ENCODE peak calls at places on chromosomes 6 and 20, in seven cellular contexts. Y is T follicular helper cell, G is ACHN, I is GM19239, J is T-helper 2 cell, S is GM06990, Z is aorta. X is an unnamed sample.

GRCh38 chr6:43308101-43308989 is at the start of gene CRIP3:
- DNase-seq in G (peak), J (peak), Z (peak), Y (peak), I (no peak), S (peak), X (peak)

GRCh38 chr6:151239603-151240035 is at the start of gene AKAP12:
- DNase-seq in S (peak), Z (peak), J (no peak), I (no peak), G (no peak), Y (no peak), X (no peak)

GRCh38 chr6:114762145-114762544 is 419.3 kb upstream of the HS3ST5 start:
- DNase-seq in J (no peak), I (no peak), S (no peak), Z (no peak), Y (no peak), G (no peak), X (no peak)

GRCh38 chr6:166932616-166933015 is 23.7 kb downstream of the RNASET2 start:
- DNase-seq in Z (no peak), G (no peak), Y (no peak), I (no peak), S (no peak), J (no peak), X (no peak)

GRCh38 chr6:84764332-84765049 is at the start of gene TBX18:
- DNase-seq in I (no peak), Z (peak), G (peak), J (peak), S (no peak), Y (no peak), X (no peak)

GRCh38 chr6:106422551-106422950 is 62.0 kb downstream of the CRYBG1 start:
- DNase-seq in S (no peak), Z (no peak), Y (no peak), G (no peak), I (no peak), J (no peak), X (no peak)

GRCh38 chr20:61404311-61404710 is 152.2 kb downstream of the CDH4 start:
- DNase-seq in S (no peak), J (no peak), Z (peak), G (no peak), I (no peak), Y (no peak), X (no peak)

GRCh38 chr6:140183881-140184280 is 809.4 kb upstream of the CITED2 start:
- DNase-seq in J (no peak), G (no peak), Z (no peak), S (no peak), I (no peak), Y (no peak), X (no peak)

GRCh38 chr20:63475209-63475608 is 2.8 kb upstream of the KCNQ2 start:
- DNase-seq in I (no peak), S (no peak), Y (no peak), G (peak), Z (no peak), J (no peak), X (no peak)

GRCh38 chr6:113591896-113592827 is 265.0 kb upstream of the MARCKS start:
- DNase-seq in S (no peak), G (no peak), Z (no peak), J (no peak), Y (no peak), I (no peak), X (no peak)

GRCh38 chr6:79062708-79063107 is 15.3 kb downstream of the PHIP start:
- DNase-seq in Y (no peak), J (no peak), Z (no peak), S (no peak), I (no peak), G (no peak), X (no peak)

GRCh38 chr6:25959890-25960531 is 2.6 kb upstream of the TRIM38 start:
- DNase-seq in Y (no peak), S (no peak), Z (no peak), J (no peak), I (no peak), G (no peak), X (no peak)

X was measured in NCI-H187.